ENCODE peak calls at places on chromosomes 12 and 14, in five cellular contexts. R is WTC11, C is BJ, T is uterus, H is fibroblast of the aortic adventitia. I is an unnamed sample.

GRCh38 chr12:219891-220352 is 6.0 kb upstream of the SLC6A12 start:
- DNase-seq in R (peak; percentile 97), C (no peak), T (no peak), H (peak; percentile 10), I (peak; percentile 90)

GRCh38 chr14:75399819-75400678 is 27.8 kb upstream of the JDP2 start:
- DNase-seq in R (no peak), C (no peak), T (peak; percentile 75), H (peak; percentile 57), I (peak; percentile 91)

GRCh38 chr12:91178801-91179200 is 3.8 kb downstream of the DCN start:
- DNase-seq in R (no peak), C (no peak), T (no peak), H (peak; percentile 28), I (no peak)

GRCh38 chr14:22483863-22484593 is 105.0 kb downstream of the DAD1 start:
- DNase-seq in R (no peak), C (no peak), T (no peak), H (peak; percentile 14), I (no peak)

GRCh38 chr12:23186950-23187349 is 562.0 kb downstream of the ETNK1 start:
- DNase-seq in R (no peak), C (no peak), T (no peak), H (no peak), I (no peak)

GRCh38 chr12:75481013-75481705 is 604 bp downstream of the GLIPR1 start:
- DNase-seq in R (no peak), C (no peak), T (no peak), H (peak; percentile 34), I (no peak)

GRCh38 chr14:69648480-69649414 is 37.4 kb downstream of the SUSD6 start:
- DNase-seq in R (no peak), C (no peak), T (no peak), H (peak; percentile 60), I (no peak)

GRCh38 chr14:98323850-98324249 is 948.1 kb downstream of the BCL11B start:
- DNase-seq in R (no peak), C (no peak), T (no peak), H (no peak), I (no peak)

GRCh38 chr12:100823988-100824387 is 29.4 kb downstream of the ANO4 start:
- DNase-seq in R (no peak), C (peak; percentile 21), T (no peak), H (no peak), I (no peak)

GRCh38 chr12:49622501-49623141 is 740 bp upstream of the PRPF40B start:
- DNase-seq in R (peak; percentile 38), C (no peak), T (peak; percentile 48), H (no peak), I (no peak)

GRCh38 chr14:32192712-32193373 is 9.0 kb upstream of the RNU6-7 start:
- DNase-seq in R (no peak), C (no peak), T (no peak), H (no peak), I (no peak)

GRCh38 chr14:92880851-92881250 is 42.1 kb upstream of the CHGA start:
- DNase-seq in R (peak; percentile 55), C (no peak), T (no peak), H (peak; percentile 53), I (no peak)
- TF ChIP-seq CTCF in R (peak; percentile 26), C (peak; percentile 30), T (no peak), H (peak; percentile 39), I (no peak)

GRCh38 chr12:47547077-47547476 is 158.8 kb downstream of the RPAP3 start:
- DNase-seq in R (no peak), C (no peak), T (no peak), H (peak; percentile 72), I (no peak)
- TF ChIP-seq CTCF in R (no peak), C (peak; percentile 59), T (no peak), H (peak; percentile 66), I (no peak)

GRCh38 chr14:53127151-53127550 is 26.0 kb downstream of the DDHD1 start:
- DNase-seq in R (no peak), C (no peak), T (no peak), H (no peak), I (no peak)

GRCh38 chr14:53127832-53128231 is 25.3 kb downstream of the DDHD1 start:
- DNase-seq in R (no peak), C (no peak), T (no peak), H (no peak), I (no peak)

GRCh38 chr14:53124778-53125177 is 28.3 kb downstream of the DDHD1 start:
- DNase-seq in R (no peak), C (no peak), T (no peak), H (no peak), I (no peak)

GRCh38 chr14:53128303-53128702 is 24.8 kb downstream of the DDHD1 start:
- DNase-seq in R (no peak), C (no peak), T (no peak), H (peak; percentile 16), I (no peak)

GRCh38 chr14:53126705-53127104 is 26.4 kb downstream of the DDHD1 start:
- DNase-seq in R (no peak), C (no peak), T (no peak), H (peak; percentile 42), I (no peak)
- TF ChIP-seq CTCF in R (no peak), C (no peak), T (no peak), H (no peak), I (no peak)

GRCh38 chr14:104224516-104225281 is 86.3 kb downstream of the KIF26A start:
- DNase-seq in R (peak; percentile 77), C (no peak), T (no peak), H (no peak), I (no peak)
- TF ChIP-seq CTCF in R (peak; percentile 49), C (peak; percentile 17), T (no peak), H (no peak), I (peak; percentile 31)

GRCh38 chr14:74084277-74085046 is at the start of the genes ALDH6A1 and LIN52:
- DNase-seq in R (peak; percentile 100), C (peak; percentile 100), T (peak; percentile 100), H (peak; percentile 100), I (peak; percentile 96)
- TF ChIP-seq CTCF in R (no peak), C (peak; percentile 21), T (peak; percentile 34), H (no peak), I (no peak)

DNA sequence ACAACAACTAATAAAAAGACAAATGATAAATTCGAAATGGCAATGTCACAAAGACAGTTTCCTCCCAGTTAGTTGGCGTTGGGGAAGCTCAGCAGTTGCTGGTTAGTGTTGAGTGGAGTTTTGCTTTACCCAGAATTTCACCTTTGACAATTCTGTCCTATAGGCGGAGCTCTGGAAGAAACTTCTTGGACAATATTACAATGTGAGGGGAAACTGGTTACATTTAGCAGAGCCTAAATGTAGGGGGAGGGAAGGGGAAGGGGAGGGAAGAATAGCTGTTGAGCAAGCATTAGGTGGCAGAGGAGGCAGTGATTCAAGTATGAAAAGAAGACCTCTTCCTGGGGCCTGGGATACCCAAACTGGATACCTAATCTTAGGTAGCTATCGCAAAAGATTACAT is 51.4 kb downstream of the BDKRB1 start:
- DNase-seq in R (no peak), C (no peak), T (no peak), H (no peak), I (no peak)
- TF ChIP-seq CTCF in R (no peak), C (no peak), T (no peak), H (no peak), I (no peak)

GRCh38 chr12:113818833-113819232 is 147.3 kb downstream of the RBM19 start:
- DNase-seq in R (peak; percentile 82), C (no peak), T (no peak), H (no peak), I (no peak)
- TF ChIP-seq CTCF in R (peak; percentile 60), C (peak; percentile 49), T (no peak), H (peak; percentile 45), I (no peak)